ENCODE peak calls at places on chromosomes 3 and 15, in nine cellular contexts. One of them, this sample, is unnamed.

GRCh38 chr3:12768579-12769527 is 9.8 kb upstream of the TMEM40 start:
- DNase-seq in activated B cell treated with CpG ODN at 0.5 μM for 24 hours: no peak
- DNase-seq in progenitor cell of endocrine pancreas: no peak
- DNase-seq in psoas muscle: no peak
- DNase-seq in PC-3: no peak
- DNase-seq in osteoblast: no peak
- DNase-seq in heart left ventricle: no peak
- DNase-seq in nephron progenitor cell: no peak
- DNase-seq in astrocyte of the spinal cord: no peak
- DNase-seq in this sample: no peak

GRCh38 chr3:62184559-62184958 is 188.8 kb downstream of the FEZF2 start:
- DNase-seq in osteoblast: peak
- DNase-seq in activated B cell treated with CpG ODN at 0.5 μM for 24 hours: no peak
- DNase-seq in heart left ventricle: no peak
- DNase-seq in PC-3: no peak
- DNase-seq in progenitor cell of endocrine pancreas: no peak
- DNase-seq in psoas muscle: peak
- DNase-seq in nephron progenitor cell: peak
- DNase-seq in astrocyte of the spinal cord: no peak
- DNase-seq in this sample: no peak

GRCh38 chr3:12451481-12451880 is 32.8 kb upstream of the TSEN2 start:
- DNase-seq in heart left ventricle: no peak
- DNase-seq in astrocyte of the spinal cord: no peak
- DNase-seq in PC-3: no peak
- DNase-seq in nephron progenitor cell: no peak
- DNase-seq in osteoblast: no peak
- DNase-seq in psoas muscle: no peak
- DNase-seq in activated B cell treated with CpG ODN at 0.5 μM for 24 hours: no peak
- DNase-seq in progenitor cell of endocrine pancreas: no peak
- DNase-seq in this sample: no peak

GRCh38 chr15:88843334-88843733 is 40.1 kb downstream of the ACAN start:
- DNase-seq in psoas muscle: no peak
- DNase-seq in activated B cell treated with CpG ODN at 0.5 μM for 24 hours: no peak
- DNase-seq in nephron progenitor cell: no peak
- DNase-seq in progenitor cell of endocrine pancreas: no peak
- DNase-seq in osteoblast: no peak
- DNase-seq in heart left ventricle: no peak
- DNase-seq in astrocyte of the spinal cord: no peak
- DNase-seq in PC-3: no peak
- DNase-seq in this sample: no peak

GRCh38 chr15:35697549-35698299 is 151.8 kb upstream of the DPH6 start:
- DNase-seq in osteoblast: no peak
- DNase-seq in nephron progenitor cell: no peak
- DNase-seq in astrocyte of the spinal cord: peak
- DNase-seq in activated B cell treated with CpG ODN at 0.5 μM for 24 hours: no peak
- DNase-seq in progenitor cell of endocrine pancreas: no peak
- DNase-seq in heart left ventricle: peak
- DNase-seq in PC-3: peak
- DNase-seq in psoas muscle: no peak
- DNase-seq in this sample: no peak

GRCh38 chr15:92438471-92438870 is 44.8 kb downstream of the ST8SIA2 start:
- DNase-seq in nephron progenitor cell: no peak
- DNase-seq in psoas muscle: no peak
- DNase-seq in osteoblast: no peak
- DNase-seq in activated B cell treated with CpG ODN at 0.5 μM for 24 hours: no peak
- DNase-seq in progenitor cell of endocrine pancreas: no peak
- DNase-seq in heart left ventricle: no peak
- DNase-seq in PC-3: no peak
- DNase-seq in astrocyte of the spinal cord: no peak
- DNase-seq in this sample: no peak

GRCh38 chr3:38650248-38650940 is 907 bp upstream of the SCN5A start:
- DNase-seq in psoas muscle: no peak
- DNase-seq in progenitor cell of endocrine pancreas: no peak
- DNase-seq in PC-3: no peak
- DNase-seq in nephron progenitor cell: no peak
- DNase-seq in osteoblast: peak
- DNase-seq in heart left ventricle: no peak
- DNase-seq in astrocyte of the spinal cord: no peak
- DNase-seq in activated B cell treated with CpG ODN at 0.5 μM for 24 hours: no peak
- DNase-seq in this sample: no peak

GRCh38 chr15:64351265-64351664 is 4.7 kb downstream of the CSNK1G1 start:
- DNase-seq in astrocyte of the spinal cord: no peak
- DNase-seq in activated B cell treated with CpG ODN at 0.5 μM for 24 hours: no peak
- DNase-seq in heart left ventricle: no peak
- DNase-seq in psoas muscle: no peak
- DNase-seq in osteoblast: peak
- DNase-seq in progenitor cell of endocrine pancreas: no peak
- DNase-seq in nephron progenitor cell: no peak
- DNase-seq in PC-3: peak
- DNase-seq in this sample: no peak

GRCh38 chr3:45923755-45924154 is 19.5 kb upstream of the CXCR6 start:
- DNase-seq in heart left ventricle: no peak
- DNase-seq in astrocyte of the spinal cord: peak
- DNase-seq in progenitor cell of endocrine pancreas: no peak
- DNase-seq in PC-3: peak
- DNase-seq in osteoblast: no peak
- DNase-seq in nephron progenitor cell: no peak
- DNase-seq in psoas muscle: no peak
- DNase-seq in activated B cell treated with CpG ODN at 0.5 μM for 24 hours: no peak
- DNase-seq in this sample: no peak

GRCh38 chr3:40913192-40913591 is 286.1 kb upstream of the CTNNB1 start:
- DNase-seq in heart left ventricle: no peak
- DNase-seq in psoas muscle: no peak
- DNase-seq in astrocyte of the spinal cord: no peak
- DNase-seq in PC-3: no peak
- DNase-seq in activated B cell treated with CpG ODN at 0.5 μM for 24 hours: no peak
- DNase-seq in nephron progenitor cell: no peak
- DNase-seq in osteoblast: no peak
- DNase-seq in progenitor cell of endocrine pancreas: no peak
- DNase-seq in this sample: no peak

DNA sequence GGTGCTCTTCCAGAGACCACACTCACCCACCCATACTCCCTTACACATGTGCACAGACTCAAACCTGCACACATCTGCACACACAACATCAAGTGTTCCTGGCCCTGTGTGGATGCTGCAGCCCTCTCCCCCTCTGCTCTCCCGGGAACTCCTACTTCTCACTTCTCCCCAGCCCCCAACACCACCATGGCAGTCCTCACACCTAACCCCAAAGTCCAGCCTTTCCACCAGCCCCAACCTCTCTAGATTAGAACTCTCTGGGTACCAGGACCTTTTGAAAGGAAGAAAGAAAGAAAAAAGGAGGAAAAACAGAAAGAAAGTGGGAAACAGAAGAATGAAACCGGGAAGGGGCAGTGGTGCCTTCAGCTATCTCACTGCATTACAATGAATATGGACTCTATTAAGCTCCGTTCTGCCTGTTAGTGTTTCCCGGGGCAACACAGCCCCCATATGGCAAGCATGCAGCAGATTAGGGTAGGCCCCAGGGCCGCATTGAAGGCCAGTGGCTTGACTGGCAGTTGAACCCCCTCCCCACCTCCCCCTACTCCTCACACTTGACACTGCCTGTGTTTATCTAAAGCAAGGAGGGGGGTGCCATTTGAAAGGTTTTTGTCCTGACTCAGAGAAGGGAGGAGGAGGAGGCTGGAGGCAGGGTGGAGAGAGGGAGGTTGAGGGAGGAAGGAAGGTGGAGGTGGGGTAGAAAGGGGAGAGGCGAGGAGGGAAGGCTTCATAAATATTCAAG is 30.1 kb downstream of the BOC start:
- DNase-seq in heart left ventricle: no peak
- DNase-seq in nephron progenitor cell: peak
- DNase-seq in progenitor cell of endocrine pancreas: no peak
- DNase-seq in astrocyte of the spinal cord: peak
- DNase-seq in PC-3: no peak
- DNase-seq in activated B cell treated with CpG ODN at 0.5 μM for 24 hours: no peak
- DNase-seq in psoas muscle: no peak
- DNase-seq in osteoblast: no peak
- DNase-seq in this sample: no peak
- TF ChIP-seq CTCF in heart left ventricle: no peak
- TF ChIP-seq CTCF in nephron progenitor cell: no peak
- TF ChIP-seq CTCF in progenitor cell of endocrine pancreas: no peak
- TF ChIP-seq CTCF in astrocyte of the spinal cord: no peak
- TF ChIP-seq CTCF in PC-3: no peak
- TF ChIP-seq CTCF in activated B cell treated with CpG ODN at 0.5 μM for 24 hours: no peak
- TF ChIP-seq CTCF in psoas muscle: no peak
- TF ChIP-seq CTCF in osteoblast: no peak
- TF ChIP-seq CTCF in this sample: no peak

GRCh38 chr15:84113919-84114318 is 121.7 kb upstream of the GOLGA6L4 start:
- DNase-seq in nephron progenitor cell: no peak
- DNase-seq in astrocyte of the spinal cord: no peak
- DNase-seq in PC-3: no peak
- DNase-seq in activated B cell treated with CpG ODN at 0.5 μM for 24 hours: no peak
- DNase-seq in heart left ventricle: no peak
- DNase-seq in progenitor cell of endocrine pancreas: no peak
- DNase-seq in psoas muscle: no peak
- DNase-seq in osteoblast: no peak
- DNase-seq in this sample: no peak

GRCh38 chr15:84112025-84112424 is 123.5 kb upstream of the GOLGA6L4 start:
- DNase-seq in progenitor cell of endocrine pancreas: no peak
- DNase-seq in nephron progenitor cell: no peak
- DNase-seq in activated B cell treated with CpG ODN at 0.5 μM for 24 hours: no peak
- DNase-seq in heart left ventricle: no peak
- DNase-seq in astrocyte of the spinal cord: peak
- DNase-seq in psoas muscle: no peak
- DNase-seq in PC-3: peak
- DNase-seq in osteoblast: no peak
- DNase-seq in this sample: no peak

GRCh38 chr15:84103345-84103744 is 132.2 kb upstream of the GOLGA6L4 start:
- DNase-seq in osteoblast: no peak
- DNase-seq in progenitor cell of endocrine pancreas: no peak
- DNase-seq in astrocyte of the spinal cord: no peak
- DNase-seq in psoas muscle: no peak
- DNase-seq in PC-3: no peak
- DNase-seq in heart left ventricle: no peak
- DNase-seq in nephron progenitor cell: no peak
- DNase-seq in activated B cell treated with CpG ODN at 0.5 μM for 24 hours: no peak
- DNase-seq in this sample: no peak

GRCh38 chr15:84104853-84105252 is 130.7 kb upstream of the GOLGA6L4 start:
- DNase-seq in osteoblast: no peak
- DNase-seq in heart left ventricle: no peak
- DNase-seq in psoas muscle: no peak
- DNase-seq in PC-3: no peak
- DNase-seq in activated B cell treated with CpG ODN at 0.5 μM for 24 hours: no peak
- DNase-seq in nephron progenitor cell: no peak
- DNase-seq in astrocyte of the spinal cord: no peak
- DNase-seq in progenitor cell of endocrine pancreas: no peak
- DNase-seq in this sample: no peak

GRCh38 chr15:84108725-84109124 is 126.8 kb upstream of the GOLGA6L4 start:
- DNase-seq in PC-3: peak
- DNase-seq in heart left ventricle: no peak
- DNase-seq in nephron progenitor cell: no peak
- DNase-seq in astrocyte of the spinal cord: no peak
- DNase-seq in activated B cell treated with CpG ODN at 0.5 μM for 24 hours: no peak
- DNase-seq in progenitor cell of endocrine pancreas: no peak
- DNase-seq in psoas muscle: no peak
- DNase-seq in osteoblast: no peak
- DNase-seq in this sample: no peak
- TF ChIP-seq CTCF in PC-3: peak
- TF ChIP-seq CTCF in heart left ventricle: no peak
- TF ChIP-seq CTCF in nephron progenitor cell: no peak
- TF ChIP-seq CTCF in astrocyte of the spinal cord: peak
- TF ChIP-seq CTCF in activated B cell treated with CpG ODN at 0.5 μM for 24 hours: no peak
- TF ChIP-seq CTCF in progenitor cell of endocrine pancreas: no peak
- TF ChIP-seq CTCF in psoas muscle: no peak
- TF ChIP-seq CTCF in osteoblast: peak
- TF ChIP-seq CTCF in this sample: no peak

GRCh38 chr15:51801391-51801835 is 28.0 kb upstream of the TMOD3 start:
- DNase-seq in activated B cell treated with CpG ODN at 0.5 μM for 24 hours: no peak
- DNase-seq in psoas muscle: peak
- DNase-seq in osteoblast: no peak
- DNase-seq in astrocyte of the spinal cord: peak
- DNase-seq in heart left ventricle: peak
- DNase-seq in PC-3: peak
- DNase-seq in nephron progenitor cell: peak
- DNase-seq in progenitor cell of endocrine pancreas: no peak
- DNase-seq in this sample: peak
- TF ChIP-seq CTCF in activated B cell treated with CpG ODN at 0.5 μM for 24 hours: no peak
- TF ChIP-seq CTCF in psoas muscle: peak
- TF ChIP-seq CTCF in osteoblast: peak
- TF ChIP-seq CTCF in astrocyte of the spinal cord: peak
- TF ChIP-seq CTCF in heart left ventricle: peak
- TF ChIP-seq CTCF in PC-3: peak
- TF ChIP-seq CTCF in nephron progenitor cell: peak
- TF ChIP-seq CTCF in progenitor cell of endocrine pancreas: peak
- TF ChIP-seq CTCF in this sample: peak

DNA sequence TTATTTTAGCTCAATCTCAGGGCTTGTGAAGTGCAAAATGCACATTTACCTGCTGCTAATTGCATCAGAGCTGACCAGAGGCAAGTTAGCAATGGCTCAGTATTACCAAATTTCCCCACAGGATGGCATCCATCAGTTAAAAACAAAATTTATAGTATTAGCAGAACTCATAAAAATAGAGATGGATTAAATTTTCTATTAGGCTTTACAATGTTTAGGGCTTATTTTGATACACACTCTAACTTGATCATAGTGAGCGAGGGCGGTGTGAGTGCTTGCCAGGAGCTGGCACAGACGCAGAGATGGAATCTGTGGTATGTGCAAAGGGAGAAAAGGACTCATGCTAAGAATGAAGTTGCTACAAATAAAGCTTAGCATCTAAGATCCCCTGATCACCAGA is 241.0 kb downstream of the NSUN3 start:
- DNase-seq in astrocyte of the spinal cord: peak
- DNase-seq in psoas muscle: no peak
- DNase-seq in activated B cell treated with CpG ODN at 0.5 μM for 24 hours: no peak
- DNase-seq in PC-3: peak
- DNase-seq in progenitor cell of endocrine pancreas: no peak
- DNase-seq in nephron progenitor cell: no peak
- DNase-seq in osteoblast: no peak
- DNase-seq in heart left ventricle: no peak
- DNase-seq in this sample: no peak
- TF ChIP-seq CTCF in astrocyte of the spinal cord: peak
- TF ChIP-seq CTCF in psoas muscle: no peak
- TF ChIP-seq CTCF in activated B cell treated with CpG ODN at 0.5 μM for 24 hours: no peak
- TF ChIP-seq CTCF in PC-3: peak
- TF ChIP-seq CTCF in progenitor cell of endocrine pancreas: peak
- TF ChIP-seq CTCF in nephron progenitor cell: no peak
- TF ChIP-seq CTCF in osteoblast: peak
- TF ChIP-seq CTCF in heart left ventricle: no peak
- TF ChIP-seq CTCF in this sample: no peak

This sample was measured in GM20000.